ENCODE peak calls at places on chromosomes 7 and 10, in ten cellular contexts. One of them, this sample, is unnamed.

GRCh38 chr7:28872226-28872625 is 85.9 kb downstream of the TRIL start:
- DNase-seq in EL: no peak
- DNase-seq in NCI-H1105: no peak
- DNase-seq in HFF-Myc: no peak
- DNase-seq in neural crest cell: no peak
- DNase-seq in stimulated activated CD4-positive, alpha-beta T cell treated with anti-CD3 and anti-CD28 coated beads, Interleukin-1b, Interleukin-23, amount 100 ng/mL, for 24 hours: no peak
- DNase-seq in CD8-positive, alpha-beta memory T cell: no peak
- DNase-seq in NCI-H1436: no peak
- DNase-seq in foreskin melanocyte: no peak
- DNase-seq in heart left ventricle: no peak
- DNase-seq in this sample: no peak

GRCh38 chr7:14761506-14762296 is 140.8 kb downstream of the DGKB start:
- DNase-seq in foreskin melanocyte: no peak
- DNase-seq in EL: peak
- DNase-seq in stimulated activated CD4-positive, alpha-beta T cell treated with anti-CD3 and anti-CD28 coated beads, Interleukin-1b, Interleukin-23, amount 100 ng/mL, for 24 hours: no peak
- DNase-seq in CD8-positive, alpha-beta memory T cell: no peak
- DNase-seq in NCI-H1105: peak
- DNase-seq in heart left ventricle: peak
- DNase-seq in NCI-H1436: peak
- DNase-seq in HFF-Myc: peak
- DNase-seq in neural crest cell: no peak
- DNase-seq in this sample: peak

GRCh38 chr7:88040694-88041093 is 106.6 kb downstream of the ADAM22 start:
- DNase-seq in stimulated activated CD4-positive, alpha-beta T cell treated with anti-CD3 and anti-CD28 coated beads, Interleukin-1b, Interleukin-23, amount 100 ng/mL, for 24 hours: no peak
- DNase-seq in heart left ventricle: no peak
- DNase-seq in HFF-Myc: no peak
- DNase-seq in EL: no peak
- DNase-seq in neural crest cell: no peak
- DNase-seq in NCI-H1105: no peak
- DNase-seq in foreskin melanocyte: no peak
- DNase-seq in NCI-H1436: no peak
- DNase-seq in CD8-positive, alpha-beta memory T cell: no peak
- DNase-seq in this sample: no peak

GRCh38 chr10:31963598-31963980 is 35.0 kb upstream of the ARHGAP12 start:
- DNase-seq in CD8-positive, alpha-beta memory T cell: no peak
- DNase-seq in HFF-Myc: no peak
- DNase-seq in stimulated activated CD4-positive, alpha-beta T cell treated with anti-CD3 and anti-CD28 coated beads, Interleukin-1b, Interleukin-23, amount 100 ng/mL, for 24 hours: no peak
- DNase-seq in neural crest cell: no peak
- DNase-seq in NCI-H1436: no peak
- DNase-seq in heart left ventricle: no peak
- DNase-seq in EL: no peak
- DNase-seq in foreskin melanocyte: no peak
- DNase-seq in NCI-H1105: no peak
- DNase-seq in this sample: no peak

GRCh38 chr10:62352356-62352963 is 21.7 kb upstream of the ZNF365 start:
- DNase-seq in neural crest cell: no peak
- DNase-seq in foreskin melanocyte: peak
- DNase-seq in EL: peak
- DNase-seq in stimulated activated CD4-positive, alpha-beta T cell treated with anti-CD3 and anti-CD28 coated beads, Interleukin-1b, Interleukin-23, amount 100 ng/mL, for 24 hours: peak
- DNase-seq in heart left ventricle: no peak
- DNase-seq in NCI-H1105: no peak
- DNase-seq in NCI-H1436: no peak
- DNase-seq in CD8-positive, alpha-beta memory T cell: no peak
- DNase-seq in HFF-Myc: peak
- DNase-seq in this sample: no peak

GRCh38 chr10:3478153-3478552 is 305.6 kb upstream of the PITRM1 start:
- DNase-seq in EL: no peak
- DNase-seq in foreskin melanocyte: no peak
- DNase-seq in CD8-positive, alpha-beta memory T cell: no peak
- DNase-seq in stimulated activated CD4-positive, alpha-beta T cell treated with anti-CD3 and anti-CD28 coated beads, Interleukin-1b, Interleukin-23, amount 100 ng/mL, for 24 hours: no peak
- DNase-seq in heart left ventricle: no peak
- DNase-seq in neural crest cell: no peak
- DNase-seq in HFF-Myc: no peak
- DNase-seq in NCI-H1105: no peak
- DNase-seq in NCI-H1436: no peak
- DNase-seq in this sample: no peak

GRCh38 chr10:70513848-70514309 is 35.3 kb downstream of the PALD1 start:
- DNase-seq in NCI-H1105: no peak
- DNase-seq in NCI-H1436: peak
- DNase-seq in EL: no peak
- DNase-seq in heart left ventricle: peak
- DNase-seq in CD8-positive, alpha-beta memory T cell: no peak
- DNase-seq in HFF-Myc: no peak
- DNase-seq in foreskin melanocyte: no peak
- DNase-seq in neural crest cell: no peak
- DNase-seq in stimulated activated CD4-positive, alpha-beta T cell treated with anti-CD3 and anti-CD28 coated beads, Interleukin-1b, Interleukin-23, amount 100 ng/mL, for 24 hours: no peak
- DNase-seq in this sample: no peak

GRCh38 chr7:148973256-148973655 is 55.0 kb downstream of the PDIA4 start:
- DNase-seq in EL: no peak
- DNase-seq in heart left ventricle: no peak
- DNase-seq in neural crest cell: no peak
- DNase-seq in NCI-H1436: no peak
- DNase-seq in NCI-H1105: no peak
- DNase-seq in CD8-positive, alpha-beta memory T cell: no peak
- DNase-seq in foreskin melanocyte: no peak
- DNase-seq in HFF-Myc: no peak
- DNase-seq in stimulated activated CD4-positive, alpha-beta T cell treated with anti-CD3 and anti-CD28 coated beads, Interleukin-1b, Interleukin-23, amount 100 ng/mL, for 24 hours: no peak
- DNase-seq in this sample: no peak

GRCh38 chr7:139494835-139495568 is 11.5 kb upstream of the KLRG2 start:
- DNase-seq in NCI-H1436: no peak
- DNase-seq in NCI-H1105: no peak
- DNase-seq in HFF-Myc: no peak
- DNase-seq in heart left ventricle: no peak
- DNase-seq in CD8-positive, alpha-beta memory T cell: no peak
- DNase-seq in neural crest cell: no peak
- DNase-seq in foreskin melanocyte: no peak
- DNase-seq in EL: peak
- DNase-seq in stimulated activated CD4-positive, alpha-beta T cell treated with anti-CD3 and anti-CD28 coated beads, Interleukin-1b, Interleukin-23, amount 100 ng/mL, for 24 hours: no peak
- DNase-seq in this sample: no peak

This sample was measured in smooth muscle cell of the brain vasculature.